ENCODE peak calls at places on chromosomes 3 and 15, in four cellular contexts. K is hepatocyte, Q is kidney epithelial cell, R is heart left ventricle. J is an unnamed sample.
A peak's percentile ranks its signal among the peaks of the same experiment; 100 is the strongest.

GRCh38 chr15:39230205-39230916 is 350.5 kb upstream of the THBS1 start:
- DNase-seq in Q (no peak), K (no peak), R (no peak), J (no peak)

GRCh38 chr15:72203507-72203837 is 5.9 kb upstream of the GRAMD2A start:
- DNase-seq in K (no peak), Q (peak; percentile 85), R (peak; percentile 85), J (peak; percentile 64)

GRCh38 chr3:185824051-185824466 is 783 bp downstream of the IGF2BP2 start:
- DNase-seq in Q (no peak), R (peak; percentile 14), K (no peak), J (no peak)

GRCh38 chr3:30914696-30915095 is 20.2 kb upstream of the GADL1 start:
- DNase-seq in R (no peak), K (no peak), Q (no peak), J (no peak)

GRCh38 chr3:116445291-116445841 is at the start of gene LSAMP:
- DNase-seq in R (no peak), Q (no peak), K (peak; percentile 69), J (no peak)

GRCh38 chr3:180048108-180048507 is 11.4 kb upstream of the PEX5L start:
- DNase-seq in Q (no peak), R (no peak), K (no peak), J (no peak)

GRCh38 chr3:194112120-194113106 is 23.5 kb upstream of the HES1 start:
- DNase-seq in K (peak; percentile 89), Q (peak; percentile 100), R (no peak), J (no peak)

GRCh38 chr3:27293954-27294353 is 75.2 kb downstream of the NEK10 start:
- DNase-seq in R (no peak), K (no peak), Q (no peak), J (no peak)

GRCh38 chr3:186772886-186773417 is 10.4 kb upstream of the EIF4A2 start:
- DNase-seq in Q (no peak), R (peak; percentile 69), K (peak; percentile 46), J (no peak)

GRCh38 chr3:72192572-72192971 is 407.6 kb upstream of the PROK2 start:
- DNase-seq in K (no peak), Q (no peak), R (no peak), J (no peak)

GRCh38 chr15:74497584-74497983 is 36.6 kb upstream of the UBL7 start:
- DNase-seq in R (no peak), Q (no peak), K (no peak), J (no peak)

GRCh38 chr15:76994001-76994400 is 925 bp upstream of the PSTPIP1 start:
- DNase-seq in R (no peak), K (no peak), Q (no peak), J (no peak)

GRCh38 chr3:160478338-160478737 is 28.8 kb upstream of the TRIM59 start:
- DNase-seq in R (no peak), Q (no peak), K (peak; percentile 16), J (peak; percentile 21)

GRCh38 chr3:58900372-58900771 is 149.5 kb downstream of the CFAP20DC start:
- DNase-seq in K (no peak), R (no peak), Q (no peak), J (no peak)

GRCh38 chr3:64221564-64222257 is 3.6 kb downstream of the PRICKLE2 start:
- DNase-seq in R (no peak), Q (no peak), K (no peak), J (no peak)
- H3K4me3 ChIP-seq in R (no peak overlapping the region), Q (no peak overlapping the region), K (no peak overlapping the region), J (no peak overlapping the region)

DNA sequence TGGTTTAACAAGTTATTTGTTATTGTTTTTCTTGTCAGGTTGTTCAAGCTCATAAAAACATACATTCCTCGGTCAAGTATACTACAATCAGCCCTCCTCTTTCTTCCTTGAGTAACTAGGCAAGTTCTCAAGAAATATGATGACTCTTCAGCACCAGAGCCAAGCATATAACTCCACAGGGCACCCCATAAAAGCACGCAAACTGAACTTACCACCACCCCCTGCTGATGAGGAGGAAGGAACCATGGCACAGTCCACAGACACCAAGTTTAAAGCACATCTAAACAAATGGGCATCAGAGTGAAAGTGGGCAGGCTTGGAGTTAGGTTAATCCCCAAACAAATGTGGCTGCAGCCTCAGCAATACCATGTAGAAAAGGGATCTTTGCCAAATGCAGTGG is 5.3 kb downstream of the IP6K2 start:
- DNase-seq in K (no peak), R (no peak), Q (no peak), J (no peak)
- TF ChIP-seq CTCF in K (no peak), R (no peak), Q (no peak), J (no peak)

GRCh38 chr15:60971719-60972118 is 257.4 kb downstream of the RORA start:
- DNase-seq in R (no peak), K (no peak), Q (no peak), J (no peak)
- H3K4me3 ChIP-seq in R (no peak overlapping the region), K (no peak overlapping the region), Q (no peak overlapping the region), J (no peak overlapping the region)

DNA sequence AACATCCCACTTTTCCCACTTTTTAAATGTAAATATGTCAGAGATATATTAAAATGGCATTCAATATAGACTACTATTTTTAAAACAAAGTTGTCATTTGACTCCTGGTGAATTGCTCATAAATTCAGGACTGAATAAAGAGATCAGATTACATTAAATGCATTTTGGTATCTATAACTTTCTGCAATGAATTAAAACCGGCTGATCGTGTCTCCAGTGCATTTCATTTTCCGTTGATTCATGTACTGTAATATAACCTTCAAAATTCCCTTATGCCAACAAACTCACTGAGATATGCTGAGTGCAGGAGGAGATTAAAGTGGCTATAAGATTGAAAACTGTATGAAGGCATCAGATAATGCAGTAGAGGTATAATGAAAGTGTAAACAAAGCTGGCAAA is 361.1 kb upstream of the CDIN1 start:
- DNase-seq in R (no peak), K (no peak), Q (no peak), J (no peak)
- TF ChIP-seq CTCF in R (no peak), K (no peak), Q (no peak), J (no peak)

DNA sequence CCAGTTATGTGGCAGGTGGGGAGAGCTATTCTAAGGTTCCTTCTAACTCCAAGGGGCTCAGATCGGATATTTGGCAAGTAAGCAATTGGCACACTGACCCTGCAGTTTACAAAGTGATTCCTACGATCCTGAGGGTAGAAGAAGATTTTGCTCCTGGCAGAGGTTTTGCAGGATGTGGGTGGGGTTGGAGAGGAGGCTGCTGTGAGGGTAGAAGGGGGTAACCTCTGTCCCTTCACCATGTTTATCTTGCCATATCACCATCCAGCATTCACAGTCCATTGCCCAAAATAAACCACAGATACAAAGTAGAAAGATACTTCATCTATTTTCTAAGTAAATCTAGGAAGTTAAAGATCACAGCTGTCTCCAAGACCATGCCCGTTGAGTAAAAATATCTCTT is 51.5 kb downstream of the LIPC start:
- DNase-seq in K (no peak), Q (no peak), R (no peak), J (no peak)
- H3K4me3 ChIP-seq in K (no peak overlapping the region), Q (no peak overlapping the region), R (no peak overlapping the region), J (no peak overlapping the region)